ENCODE peak calls at places on chromosome 19, in five cellular contexts. K, L, O, Z and H are unnamed samples.

GRCh38 chr19:12880551-12881171 is 588 bp downstream of the DNASE2 start:
- DNase-seq in K (peak; percentile 72), L (peak; percentile 41), O (no peak), Z (peak; percentile 42), H (peak; percentile 60)

GRCh38 chr19:43731346-43731745 is 15.5 kb downstream of the IRGC start:
- DNase-seq in K (no peak), L (no peak), O (no peak), Z (no peak), H (no peak)

GRCh38 chr19:48623556-48624066 is 4.3 kb downstream of the SPHK2 start:
- DNase-seq in K (no peak), L (no peak), O (no peak), Z (peak; percentile 19), H (no peak)

GRCh38 chr19:49149652-49150105 is 5.5 kb downstream of the HRC start:
- DNase-seq in K (peak; percentile 86), L (peak; percentile 75), O (peak; percentile 61), Z (peak; percentile 75), H (peak; percentile 76)

GRCh38 chr19:47713046-47714021 is at the start of gene EHD2:
- DNase-seq in K (no peak), L (peak; percentile 53), O (peak; percentile 77), Z (peak; percentile 87), H (peak; percentile 68)

GRCh38 chr19:47275866-47276461 is 1.3 kb downstream of the INAFM1 start:
- DNase-seq in K (no peak), L (peak; percentile 40), O (peak; percentile 65), Z (peak; percentile 81), H (peak; percentile 14)

GRCh38 chr19:52138614-52139290 is 986 bp downstream of the ZNF616 start:
- DNase-seq in K (no peak), L (peak; percentile 6), O (no peak), Z (peak; percentile 24), H (peak; percentile 37)

GRCh38 chr19:44680536-44680935 is 9.3 kb downstream of the CEACAM19 start:
- DNase-seq in K (no peak), L (no peak), O (no peak), Z (no peak), H (no peak)

GRCh38 chr19:7925171-7925837 is 631 bp downstream of the CTXN1 start:
- DNase-seq in K (peak; percentile 89), L (peak; percentile 41), O (peak; percentile 50), Z (peak; percentile 76), H (peak; percentile 56)

GRCh38 chr19:46860846-46861690 is at the start of gene ARHGAP35:
- DNase-seq in K (peak; percentile 27), L (peak; percentile 36), O (no peak), Z (peak; percentile 41), H (no peak)

GRCh38 chr19:18733196-18733647 is 49.7 kb downstream of the CRTC1 start:
- DNase-seq in K (no peak), L (no peak), O (peak; percentile 58), Z (peak; percentile 73), H (peak; percentile 44)

GRCh38 chr19:18915639-18916038 is 3.5 kb downstream of the COPE start:
- DNase-seq in K (peak; percentile 41), L (no peak), O (no peak), Z (no peak), H (no peak)

GRCh38 chr19:43586346-43586745 is 9.6 kb downstream of the IRGQ start:
- DNase-seq in K (no peak), L (no peak), O (no peak), Z (no peak), H (no peak)

GRCh38 chr19:46678110-46678732 is 17.2 kb upstream of the DACT3 start:
- DNase-seq in K (peak; percentile 78), L (peak; percentile 15), O (no peak), Z (no peak), H (no peak)

GRCh38 chr19:54905908-54906511 is at the start of gene NCR1:
- DNase-seq in K (no peak), L (no peak), O (no peak), Z (no peak), H (no peak)

GRCh38 chr19:1650627-1651009 is 1.8 kb downstream of the TCF3 start:
- DNase-seq in K (peak; percentile 71), L (no peak), O (no peak), Z (no peak), H (no peak)

GRCh38 chr19:45767410-45767880 is 1.6 kb downstream of the SIX5 start:
- DNase-seq in K (no peak), L (peak; percentile 88), O (peak; percentile 81), Z (peak; percentile 88), H (peak; percentile 78)

GRCh38 chr19:35013820-35014754 is 14.0 kb downstream of the GRAMD1A start:
- DNase-seq in K (no peak), L (no peak), O (no peak), Z (no peak), H (no peak)

GRCh38 chr19:10918359-10918758 is 10.1 kb downstream of the YIPF2 start:
- DNase-seq in K (no peak), L (no peak), O (no peak), Z (no peak), H (no peak)

GRCh38 chr19:7605490-7606222 is 10.0 kb downstream of the CAMSAP3 start:
- DNase-seq in K (peak; percentile 96), L (no peak), O (no peak), Z (no peak), H (no peak)

GRCh38 chr19:12825259-12826131 is 8.9 kb downstream of the RTBDN start:
- DNase-seq in K (no peak), L (no peak), O (no peak), Z (no peak), H (peak; percentile 11)

GRCh38 chr19:56683119-56683518 is 11.6 kb upstream of the ZNF835 start:
- DNase-seq in K (no peak), L (no peak), O (no peak), Z (no peak), H (no peak)

GRCh38 chr19:43784251-43784980 is 3.6 kb upstream of the KCNN4 start:
- DNase-seq in K (peak; percentile 89), L (no peak), O (no peak), Z (no peak), H (no peak)

GRCh38 chr19:39132344-39132969 is 6.9 kb downstream of the PAK4 start:
- DNase-seq in K (no peak), L (no peak), O (no peak), Z (no peak), H (no peak)
- H3K4me1 ChIP-seq in K (peaks cover 3% of the 10 kb centered on the region), L (peaks cover 26% of the 10 kb centered on the region), O (peaks cover 71% of the 10 kb centered on the region), Z (peaks cover 36% of the 10 kb centered on the region), H (peaks cover 69% of the 10 kb centered on the region)

GRCh38 chr19:38723606-38724379 is 20.5 kb downstream of the CAPN12 start:
- DNase-seq in K (no peak), L (no peak), O (no peak), Z (no peak), H (no peak)

GRCh38 chr19:38722947-38723605 is 21.2 kb downstream of the CAPN12 start:
- DNase-seq in K (no peak), L (no peak), O (no peak), Z (peak; percentile 19), H (no peak)

GRCh38 chr19:38721496-38721895 is 22.8 kb downstream of the CAPN12 start:
- DNase-seq in K (no peak), L (no peak), O (no peak), Z (no peak), H (no peak)

GRCh38 chr19:38720559-38721236 is 23.6 kb downstream of the CAPN12 start:
- DNase-seq in K (no peak), L (no peak), O (no peak), Z (no peak), H (no peak)

DNA sequence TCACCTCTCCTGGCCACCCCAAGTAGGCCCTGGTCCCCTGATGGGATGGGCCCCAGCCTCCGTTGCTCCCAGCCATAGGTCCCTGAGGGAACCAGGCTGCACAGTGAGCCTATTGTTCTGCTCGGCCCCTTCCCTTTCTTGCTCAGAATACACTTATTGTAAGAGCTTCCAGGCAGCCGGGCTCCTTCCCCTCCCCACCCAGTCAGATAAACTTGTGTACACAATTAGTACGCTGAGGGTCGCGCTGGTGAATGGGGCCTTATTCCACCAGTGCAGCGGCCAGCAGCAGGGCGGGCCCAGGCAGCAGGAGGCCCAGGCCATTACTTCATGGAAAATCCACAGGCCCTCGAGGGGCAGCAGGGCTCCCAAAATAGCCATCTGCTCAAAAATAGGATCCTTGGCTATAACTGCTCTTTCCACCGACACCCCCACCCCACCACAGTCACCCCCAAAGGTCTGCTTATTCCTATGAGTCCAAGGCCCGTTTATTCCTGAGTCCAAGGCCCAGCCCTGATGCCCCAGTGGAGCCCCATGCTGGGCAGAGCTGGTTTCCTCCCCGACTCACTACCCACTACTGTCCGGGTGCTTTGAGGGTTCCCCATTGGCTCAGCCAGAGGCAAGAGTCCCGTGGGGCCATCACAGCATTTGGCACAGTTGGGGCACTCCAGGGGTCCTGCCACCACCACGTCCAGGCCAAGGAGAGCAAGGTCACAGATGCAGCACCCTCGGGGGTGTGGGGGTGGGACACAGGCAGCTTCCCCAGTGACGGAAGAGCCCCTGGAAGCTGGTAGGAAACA is 22.1 kb downstream of the CAPN12 start:
- DNase-seq in K (no peak), L (no peak), O (peak; percentile 71), Z (peak; percentile 23), H (no peak)
- H3K4me1 ChIP-seq in K (no peaks in the 10 kb centered on the region), L (no peaks in the 10 kb centered on the region), O (peaks cover 92% of the 10 kb centered on the region), Z (peaks cover 5% of the 10 kb centered on the region), H (peaks cover 20% of the 10 kb centered on the region)

DNA sequence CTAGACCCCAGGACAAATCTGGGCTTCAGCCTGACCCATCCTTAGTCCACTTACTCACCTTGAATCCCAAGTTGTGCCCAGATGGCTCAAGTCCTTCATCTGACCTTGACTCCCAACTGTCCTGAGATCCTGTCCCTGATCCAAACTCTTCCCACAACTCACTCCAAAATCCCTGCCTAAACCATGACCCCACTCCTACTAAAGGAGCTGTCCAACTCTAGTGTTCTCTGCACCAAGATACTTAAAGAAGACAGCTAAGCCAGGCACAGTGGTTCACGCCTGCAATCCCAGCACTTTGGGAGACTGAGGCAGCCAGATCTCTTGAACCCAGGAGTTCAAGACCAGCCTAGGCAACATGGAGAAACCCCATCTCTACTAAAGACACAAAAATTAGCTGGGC is 8.5 kb downstream of the POU2F2 start:
- DNase-seq in K (no peak), L (no peak), O (no peak), Z (no peak), H (no peak)
- H3K4me1 ChIP-seq in K (peaks cover 92% of the 10 kb centered on the region), L (no peaks in the 10 kb centered on the region), O (no peaks in the 10 kb centered on the region), Z (no peaks in the 10 kb centered on the region), H (no peaks in the 10 kb centered on the region)

DNA sequence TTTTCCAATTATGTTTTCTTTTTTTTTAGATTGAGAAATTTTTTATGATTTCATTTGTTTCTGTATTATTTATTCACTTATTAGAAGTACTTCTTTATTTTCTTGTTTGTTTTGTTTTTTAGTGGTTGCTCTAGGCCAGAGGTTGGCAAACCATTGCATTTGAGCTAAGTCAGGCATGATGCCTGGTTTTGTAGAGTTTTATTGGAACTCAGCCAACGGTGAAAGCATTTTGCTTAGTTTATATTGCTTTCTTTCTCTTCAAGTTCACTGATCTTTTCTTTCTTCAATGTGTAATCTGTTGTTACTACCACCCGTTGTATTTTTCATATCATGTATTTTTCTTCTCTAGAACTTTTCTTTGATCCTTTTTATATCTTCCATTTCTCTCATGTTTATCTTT is 19.7 kb downstream of the ZNF567 start:
- DNase-seq in K (no peak), L (no peak), O (no peak), Z (no peak), H (no peak)
- H3K4me1 ChIP-seq in K (no peaks in the 10 kb centered on the region), L (no peaks in the 10 kb centered on the region), O (no peaks in the 10 kb centered on the region), Z (no peaks in the 10 kb centered on the region), H (no peaks in the 10 kb centered on the region)